ENCODE peak calls at places on chromosomes 3 and 15, in nine cellular contexts. C is uterus; B is endodermal cell; V is CD4-positive, CD25-positive, alpha-beta regulatory T cell; Q is esophagus squamous epithelium; R is cardiac muscle cell; M is GM23248; L is stomach; Z is PC-9. K is an unnamed sample. For H3K27me3 and H3K4me1, the result is how much of the 10 kb centered on the place peaks cover.

GRCh38 chr15:66802087-66803001 is 100.3 kb downstream of the SMAD6 start:
- DNase-seq in C (no peak), B (peak), V (no peak), Q (no peak), R (no peak), M (peak), L (no peak), Z (peak), K (no peak)

GRCh38 chr3:100124116-100124767 is 9.9 kb upstream of the FILIP1L start:
- DNase-seq in C (no peak), B (no peak), V (no peak), Q (no peak), R (no peak), M (no peak), L (no peak), Z (no peak), K (no peak)

GRCh38 chr3:192275741-192276355 is 451.5 kb downstream of the FGF12 start:
- DNase-seq in C (no peak), B (no peak), V (no peak), Q (no peak), R (no peak), M (no peak), L (no peak), Z (peak), K (no peak)

GRCh38 chr3:134371542-134372324 is 2.5 kb downstream of the AMOTL2 start:
- DNase-seq in C (no peak), B (peak), V (no peak), Q (no peak), R (no peak), M (peak), L (no peak), Z (no peak), K (no peak)

GRCh38 chr3:138459619-138460535 is 25.5 kb downstream of the ESYT3 start:
- DNase-seq in C (no peak), B (peak), V (no peak), Q (no peak), R (no peak), M (no peak), L (no peak), Z (no peak), K (no peak)

GRCh38 chr15:66178531-66178910 is 75.0 kb downstream of the MEGF11 start:
- DNase-seq in C (no peak), B (peak), V (no peak), Q (no peak), R (no peak), M (no peak), L (no peak), Z (no peak), K (no peak)

GRCh38 chr3:191973820-191974219 is 512.9 kb downstream of the PYDC2 start:
- DNase-seq in C (no peak), B (no peak), V (no peak), Q (no peak), R (no peak), M (no peak), L (no peak), Z (no peak), K (no peak)

GRCh38 chr15:100786139-100786531 is 93.5 kb upstream of the ALDH1A3 start:
- DNase-seq in C (no peak), B (peak), V (no peak), Q (no peak), R (no peak), M (no peak), L (no peak), Z (no peak), K (no peak)

GRCh38 chr3:150515210-150515609 is 31.1 kb downstream of the SERP1 start:
- DNase-seq in C (no peak), B (no peak), V (no peak), Q (no peak), R (no peak), M (peak), L (no peak), Z (no peak), K (no peak)

GRCh38 chr3:190644766-190645165 is 130.9 kb downstream of the IL1RAP start:
- DNase-seq in C (no peak), B (no peak), V (no peak), Q (no peak), R (no peak), M (peak), L (no peak), Z (no peak), K (no peak)

GRCh38 chr3:58824285-58824684 is 157.7 kb upstream of the FAM3D start:
- DNase-seq in C (no peak), B (peak), V (no peak), Q (no peak), R (peak), M (peak), L (peak), Z (peak), K (no peak)

GRCh38 chr15:45224596-45225217 is 27.3 kb upstream of the SLC28A2 start:
- DNase-seq in C (no peak), B (peak), V (no peak), Q (no peak), R (no peak), M (no peak), L (no peak), Z (no peak), K (no peak)

GRCh38 chr15:40420793-40421192 is 15.2 kb downstream of the IVD start:
- DNase-seq in C (no peak), B (no peak), V (no peak), Q (no peak), R (no peak), M (no peak), L (peak), Z (peak), K (no peak)

GRCh38 chr3:141225939-141226338 is 5.7 kb upstream of the PXYLP1 start:
- DNase-seq in C (no peak), B (no peak), V (no peak), Q (no peak), R (no peak), M (no peak), L (no peak), Z (no peak), K (no peak)

DNA sequence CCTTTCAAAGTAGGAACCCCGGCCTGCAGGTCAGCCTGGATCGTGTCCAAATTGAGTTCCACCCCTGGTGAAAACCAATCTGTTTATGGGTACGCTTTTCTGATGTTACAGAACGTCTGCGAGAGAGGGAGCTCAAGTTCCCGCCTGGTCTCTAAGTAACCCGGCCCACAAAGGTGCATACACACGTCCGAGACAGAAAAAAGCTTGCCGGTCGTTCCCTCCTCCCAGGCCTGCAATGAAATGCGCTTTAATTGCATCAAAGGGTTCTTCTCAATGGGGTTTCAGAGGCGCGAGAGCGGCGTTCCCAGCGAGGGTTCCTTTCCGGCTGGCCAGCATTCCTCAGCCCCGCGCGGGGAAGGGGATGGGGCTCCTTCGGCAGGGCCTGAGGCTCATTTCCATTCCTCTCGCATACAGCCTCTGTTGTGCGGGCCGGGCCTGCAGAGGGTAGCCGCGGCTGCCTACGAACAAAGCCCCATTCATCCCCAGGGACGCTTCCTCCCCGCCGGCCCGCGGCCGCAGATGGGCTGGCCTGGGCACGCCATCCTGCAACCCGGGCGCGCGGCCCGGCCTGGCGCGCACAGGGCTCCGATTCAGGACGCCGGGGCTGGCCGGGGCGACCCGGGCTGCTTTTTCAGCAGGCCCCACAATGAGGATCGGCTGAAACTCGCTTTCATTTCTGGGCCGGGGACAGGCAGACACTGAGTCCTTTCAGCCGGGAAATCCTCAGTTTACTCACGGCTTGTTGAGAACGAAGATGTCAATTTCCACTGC is 138.3 kb downstream of the TMCO5A start:
- DNase-seq in C (peak), B (peak), V (peak), Q (no peak), R (peak), M (peak), L (peak), Z (peak), K (peak)
- H3K27me3 ChIP-seq in C (under half), B (under half), V (under half), Q (under half), R (under half), M (under half), L (under half), Z (under half), K (under half)

DNA sequence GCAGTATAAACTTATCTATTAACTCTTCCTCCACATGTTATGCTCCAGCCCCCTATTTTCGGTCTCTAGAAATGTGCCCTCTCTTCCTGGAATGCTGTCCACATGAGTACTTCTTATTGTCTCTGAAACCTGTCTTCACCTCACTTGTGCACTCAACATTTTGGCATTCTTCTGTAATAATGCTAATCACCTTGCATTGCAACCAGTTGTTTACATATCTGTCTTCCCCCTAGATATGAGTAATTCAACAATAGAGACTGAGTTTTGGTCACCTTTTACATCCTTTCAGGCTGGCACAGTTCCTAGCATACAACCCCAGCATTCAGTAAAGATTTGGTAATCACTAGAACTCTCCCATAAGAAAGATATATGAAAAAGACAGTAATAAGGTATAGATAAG is 17.2 kb downstream of the CCDC80 start:
- DNase-seq in C (no peak), B (no peak), V (no peak), Q (no peak), R (no peak), M (peak), L (no peak), Z (peak), K (no peak)
- H3K4me1 ChIP-seq in C (under half), B (under half), V (under half), Q (under half), R (under half), M (half or more), L (under half), Z (under half), K (under half)

GRCh38 chr3:13891492-13892073 is 11.7 kb upstream of the WNT7A start:
- DNase-seq in C (no peak), B (peak), V (no peak), Q (no peak), R (no peak), M (no peak), L (no peak), Z (no peak), K (no peak)
- H3K27ac ChIP-seq in C (no peak), B (no peak), V (no peak), Q (no peak), R (no peak), M (no peak), L (no peak), Z (no peak), K (peak)

DNA sequence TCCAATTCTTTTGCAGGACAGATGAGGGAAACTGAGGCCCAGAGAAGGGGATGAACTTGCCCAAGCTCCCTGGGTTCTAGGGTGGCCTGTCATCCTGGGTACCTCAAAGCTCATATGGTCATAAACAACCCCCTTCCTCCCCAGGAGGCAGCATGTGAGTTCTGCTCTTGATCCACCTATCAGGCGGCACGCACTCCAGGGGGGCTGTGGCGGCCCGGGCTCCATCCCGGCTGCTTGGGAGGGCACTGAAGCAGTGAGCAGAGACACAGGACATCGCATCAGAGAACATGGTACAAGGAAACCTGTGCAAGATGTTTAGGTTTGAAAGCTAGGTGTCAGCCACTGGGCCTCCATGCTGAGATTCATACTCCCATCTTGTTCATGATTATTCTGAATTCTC is 34.2 kb downstream of the CPN2 start:
- DNase-seq in C (no peak), B (no peak), V (no peak), Q (no peak), R (no peak), M (no peak), L (no peak), Z (no peak), K (no peak)
- H3K27me3 ChIP-seq in C (under half), B (under half), V (under half), Q (under half), R (under half), M (under half), L (under half), Z (under half), K (under half)

GRCh38 chr15:59284768-59285368 is 78.2 kb downstream of the LDHAL6B start:
- DNase-seq in C (no peak), B (no peak), V (no peak), Q (no peak), R (peak), M (no peak), L (no peak), Z (no peak), K (no peak)
- H3K4me1 ChIP-seq in C (under half), B (under half), V (under half), Q (under half), R (under half), M (under half), L (under half), Z (half or more), K (half or more)